ENCODE peak calls at places on chromosomes 1 and 21, in five cellular contexts. J is WTC11; G is stimulated activated CD4-positive, alpha-beta T cell treated with anti-CD3 and anti-CD28 coated beads, TNF-alpha, amount 100 ng/mL, for 1 hour; R is glutamatergic neuron; E is activated naive CD4-positive, alpha-beta T cell treated with Interleukin-2 at 50 U/mL for 16 hours. W is an unnamed sample.

GRCh38 chr1:36070349-36070748 is 13.5 kb upstream of the TEKT2 start:
- DNase-seq in J (no peak), G (no peak), R (no peak), E (no peak), W (no peak)

GRCh38 chr1:47688161-47688560 is 250.3 kb downstream of the FOXD2 start:
- DNase-seq in J (no peak), G (no peak), R (no peak), E (no peak), W (no peak)

GRCh38 chr1:236284291-236284711 is 2.5 kb upstream of the ERO1B start:
- DNase-seq in J (no peak), G (no peak), R (no peak), E (peak; percentile 17), W (no peak)

GRCh38 chr1:53963472-53963871 is 17.3 kb downstream of the LRRC42 start:
- DNase-seq in J (no peak), G (no peak), R (no peak), E (no peak), W (no peak)

GRCh38 chr1:221154932-221155331 is 275.7 kb downstream of the HLX start:
- DNase-seq in J (no peak), G (no peak), R (no peak), E (no peak), W (no peak)

GRCh38 chr1:43982798-43983197 is 3.8 kb downstream of the B4GALT2 start:
- DNase-seq in J (no peak), G (no peak), R (no peak), E (no peak), W (no peak)

GRCh38 chr1:228364068-228364705 is 42.4 kb downstream of the TRIM11 start:
- DNase-seq in J (peak; percentile 7), G (no peak), R (peak; percentile 15), E (no peak), W (no peak)

GRCh38 chr1:94612555-94613204 is 71.1 kb upstream of the F3 start:
- DNase-seq in J (no peak), G (no peak), R (no peak), E (no peak), W (peak; percentile 28)

GRCh38 chr1:180156631-180157091 is 2.0 kb downstream of the QSOX1 start:
- DNase-seq in J (no peak), G (no peak), R (no peak), E (no peak), W (peak; percentile 66)

GRCh38 chr1:206513312-206514111 is 6.2 kb downstream of the RASSF5 start:
- DNase-seq in J (no peak), G (no peak), R (no peak), E (no peak), W (peak; percentile 93)

GRCh38 chr1:52139817-52140540 is 1.9 kb upstream of the ZFYVE9 start:
- DNase-seq in J (no peak), G (no peak), R (no peak), E (peak; percentile 6), W (peak; percentile 85)

GRCh38 chr1:38071530-38072266 is 25.1 kb upstream of the POU3F1 start:
- DNase-seq in J (no peak), G (no peak), R (no peak), E (no peak), W (peak; percentile 49)

GRCh38 chr1:226482975-226483660 is 65.4 kb upstream of the STUM start:
- DNase-seq in J (no peak), G (no peak), R (no peak), E (no peak), W (no peak)

GRCh38 chr21:33403786-33404571 is 766 bp downstream of the IFNGR2 start:
- DNase-seq in J (peak; percentile 49), G (peak; percentile 33), R (peak; percentile 72), E (peak; percentile 32), W (peak; percentile 48)

GRCh38 chr1:206754011-206754410 is 16.6 kb upstream of the IL19 start:
- DNase-seq in J (no peak), G (no peak), R (no peak), E (no peak), W (no peak)

GRCh38 chr1:22320703-22321344 is 130.8 kb upstream of the ZBTB40 start:
- DNase-seq in J (no peak), G (no peak), R (no peak), E (no peak), W (no peak)

GRCh38 chr1:56819393-56819899 is at the start of gene FYB2:
- DNase-seq in J (peak; percentile 76), G (no peak), R (no peak), E (no peak), W (no peak)

GRCh38 chr1:228884615-228885566 is 149.6 kb downstream of the RHOU start:
- DNase-seq in J (no peak), G (no peak), R (no peak), E (no peak), W (peak; percentile 11)

GRCh38 chr1:117599822-117600221 is 6.0 kb upstream of the TENT5C start:
- DNase-seq in J (no peak), G (no peak), R (no peak), E (no peak), W (no peak)

GRCh38 chr21:39663742-39664492 is 51.2 kb downstream of the B3GALT5 start:
- DNase-seq in J (no peak), G (no peak), R (no peak), E (no peak), W (no peak)

GRCh38 chr1:14894811-14895524 is 258.6 kb upstream of the TMEM51 start:
- DNase-seq in J (no peak), G (no peak), R (no peak), E (no peak), W (no peak)

GRCh38 chr1:18814340-18815202 is 44.9 kb downstream of the TAS1R2 start:
- DNase-seq in J (peak; percentile 26), G (no peak), R (no peak), E (no peak), W (peak; percentile 6)

GRCh38 chr1:234315091-234315541 is 58.1 kb upstream of the COA6 start:
- DNase-seq in J (no peak), G (no peak), R (no peak), E (peak; percentile 52), W (peak; percentile 35)

W was measured in fibroblast of lung.